ENCODE peak calls at places on chromosome 7, in eight cellular contexts. U, A, W, B, V, L, H and I are unnamed samples.

GRCh38 chr7:73519867-73520672 is 2.0 kb downstream of the BAZ1B start:
- DNase-seq in U (no peak), B (peak; percentile 33), W (no peak), L (no peak), V (peak; percentile 32), A (peak; percentile 23), H (peak; percentile 13), I (no peak)

GRCh38 chr7:109059089-109059488 is 489.4 kb downstream of the DNAJB9 start:
- DNase-seq in H (no peak), U (no peak), A (no peak), B (no peak), W (no peak), V (no peak), L (no peak), I (peak; percentile 51)

GRCh38 chr7:12708314-12708713 is 20.9 kb downstream of the ARL4A start:
- DNase-seq in L (no peak), W (no peak), V (no peak), H (no peak), A (no peak), B (no peak), U (no peak), I (no peak)

GRCh38 chr7:51054231-51054630 is 262.4 kb downstream of the COBL start:
- DNase-seq in H (no peak), L (no peak), A (no peak), U (no peak), W (no peak), B (no peak), V (no peak), I (no peak)

GRCh38 chr7:131106681-131107342 is 220.9 kb upstream of the MKLN1 start:
- DNase-seq in B (no peak), H (peak; percentile 60), U (peak; percentile 85), L (peak; percentile 55), V (peak; percentile 72), A (peak; percentile 60), W (peak; percentile 71), I (peak; percentile 79)

GRCh38 chr7:98399903-98400537 is 870 bp downstream of the BAIAP2L1 start:
- DNase-seq in L (peak; percentile 73), W (no peak), A (peak; percentile 49), V (no peak), H (peak; percentile 37), U (no peak), B (no peak), I (peak; percentile 55)

GRCh38 chr7:1095621-1096155 is 7.8 kb downstream of the GPER1 start:
- DNase-seq in B (no peak), H (no peak), U (no peak), V (no peak), W (peak; percentile 31), L (no peak), A (no peak), I (no peak)

GRCh38 chr7:70259497-70259896 is 661.2 kb downstream of the AUTS2 start:
- DNase-seq in L (no peak), V (no peak), U (no peak), B (no peak), A (no peak), W (no peak), H (no peak), I (no peak)

GRCh38 chr7:28835800-28836199 is 122.3 kb downstream of the TRIL start:
- DNase-seq in A (no peak), H (no peak), V (no peak), B (no peak), U (no peak), W (no peak), L (no peak), I (no peak)

GRCh38 chr7:1666251-1666778 is 3.8 kb upstream of the ELFN1 start:
- DNase-seq in L (peak; percentile 47), W (no peak), H (no peak), V (no peak), U (no peak), B (no peak), A (peak; percentile 51), I (peak; percentile 69)

GRCh38 chr7:130207642-130208041 is at the start of gene SSMEM1:
- DNase-seq in W (no peak), A (no peak), V (no peak), H (no peak), B (no peak), L (no peak), U (no peak), I (no peak)

GRCh38 chr7:100539436-100540006 is 518 bp downstream of the AGFG2 start:
- DNase-seq in L (peak; percentile 39), H (peak; percentile 43), A (no peak), V (no peak), U (no peak), B (no peak), W (no peak), I (peak; percentile 73)

GRCh38 chr7:134742688-134743350 is 36.6 kb upstream of the CALD1 start:
- DNase-seq in U (no peak), W (peak; percentile 48), L (no peak), V (peak; percentile 74), H (no peak), A (no peak), B (no peak), I (no peak)

GRCh38 chr7:134739362-134739761 is 40.1 kb upstream of the CALD1 start:
- DNase-seq in U (no peak), L (no peak), V (no peak), B (no peak), H (no peak), A (no peak), W (no peak), I (peak; percentile 3)

GRCh38 chr7:134737561-134738353 is 41.7 kb upstream of the CALD1 start:
- DNase-seq in B (no peak), U (no peak), L (no peak), A (no peak), W (no peak), H (no peak), V (no peak), I (peak; percentile 16)

GRCh38 chr7:134741901-134742635 is 37.4 kb upstream of the CALD1 start:
- DNase-seq in W (peak; percentile 25), H (no peak), L (peak; percentile 85), A (no peak), V (peak; percentile 23), B (no peak), U (no peak), I (peak; percentile 90)

DNA sequence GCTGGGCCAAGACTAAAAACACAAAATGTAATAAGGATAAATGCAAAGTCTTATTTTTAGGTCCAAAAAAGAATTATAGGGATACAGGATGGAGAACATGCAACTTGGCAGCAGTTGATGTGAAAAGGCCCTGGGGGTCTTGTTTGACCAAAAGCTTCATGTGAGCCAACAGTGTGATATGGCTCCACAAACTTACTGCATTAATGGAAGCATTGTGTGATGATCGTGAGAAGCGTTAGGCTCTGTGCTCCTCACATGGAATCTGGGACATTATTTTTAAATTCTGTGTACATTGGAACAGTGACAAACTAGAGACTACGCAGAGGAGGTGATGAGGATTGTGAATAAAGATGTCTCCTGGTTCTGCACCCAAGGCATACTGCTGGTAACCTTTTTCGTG is 39.1 kb upstream of the CALD1 start:
- DNase-seq in V (no peak), H (no peak), B (no peak), W (no peak), A (no peak), L (no peak), U (no peak), I (peak; percentile 11)
- H3K27ac ChIP-seq in V (no peak overlapping the region), H (no peak overlapping the region), B (no peak overlapping the region), W (no peak overlapping the region), A (no peak overlapping the region), L (no peak overlapping the region), U (no peak overlapping the region), I (no peak overlapping the region)

DNA sequence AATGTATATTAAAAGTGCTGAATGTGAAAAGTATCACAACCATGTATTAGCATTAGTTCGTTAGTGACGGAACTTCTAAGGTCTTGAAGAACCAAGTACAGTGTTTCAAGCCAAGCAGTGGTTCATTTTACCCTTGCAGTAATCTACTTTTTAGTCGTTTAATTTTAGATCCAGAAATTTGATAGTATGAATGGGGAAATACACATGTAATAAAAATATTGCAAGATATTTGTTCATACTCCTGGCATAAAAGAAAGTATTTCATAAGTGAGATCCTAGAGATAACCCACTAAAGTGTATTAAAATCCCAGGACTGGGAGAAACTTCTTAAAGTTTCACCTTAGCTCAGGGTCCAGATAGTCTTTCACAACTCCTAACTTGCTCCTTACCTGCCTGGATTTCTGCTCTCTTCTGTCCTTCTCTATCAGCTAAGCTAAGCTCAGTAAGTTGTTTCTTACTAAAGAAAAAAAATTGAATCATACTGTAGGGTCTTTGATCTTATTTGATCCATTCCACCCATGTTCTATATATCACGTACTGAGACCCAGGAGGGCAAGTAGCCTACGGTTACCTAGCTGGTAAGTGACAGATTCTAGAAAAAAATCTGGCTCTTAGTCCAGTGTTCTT is 1.5 kb downstream of the BCAP29 start:
- DNase-seq in L (no peak), V (no peak), A (no peak), H (no peak), U (no peak), B (no peak), W (no peak), I (no peak)
- H3K4me3 ChIP-seq in L (no peak overlapping the region), V (peak overlapping the region; percentile 81), A (peak overlapping the region; percentile 71), H (no peak overlapping the region), U (no peak overlapping the region), B (peak overlapping the region; percentile 87), W (peak overlapping the region; percentile 75), I (peak overlapping the region; percentile 94)

GRCh38 chr7:27189560-27190283 is 4.7 kb upstream of the HOXA11 start:
- DNase-seq in H (no peak), V (no peak), W (no peak), A (no peak), L (no peak), B (no peak), U (no peak), I (peak; percentile 54)

GRCh38 chr7:27187702-27188665 is 3.0 kb upstream of the HOXA11 start:
- DNase-seq in U (no peak), H (no peak), W (no peak), V (no peak), B (no peak), A (no peak), L (peak; percentile 72), I (peak; percentile 81)

GRCh38 chr7:27190284-27190748 is 5.3 kb upstream of the HOXA11 start:
- DNase-seq in A (no peak), B (no peak), W (no peak), H (no peak), L (no peak), V (no peak), U (no peak), I (peak; percentile 20)

GRCh38 chr7:27187158-27187701 is 2.2 kb upstream of the HOXA11 start:
- DNase-seq in W (no peak), U (no peak), B (no peak), H (no peak), A (no peak), L (no peak), V (no peak), I (no peak)

GRCh38 chr7:27188666-27189559 is 3.9 kb upstream of the HOXA11 start:
- DNase-seq in U (peak; percentile 60), L (peak; percentile 71), H (no peak), V (no peak), A (no peak), B (no peak), W (no peak), I (peak; percentile 82)
- H3K4me1 ChIP-seq in U (peaks cover 59% of the 10 kb centered on the region), L (peaks cover 71% of the 10 kb centered on the region), H (peaks cover 17% of the 10 kb centered on the region), V (peaks cover 4% of the 10 kb centered on the region), A (peaks cover 8% of the 10 kb centered on the region), B (peaks cover 25% of the 10 kb centered on the region), W (peaks cover 38% of the 10 kb centered on the region), I (peaks cover 6% of the 10 kb centered on the region)

DNA sequence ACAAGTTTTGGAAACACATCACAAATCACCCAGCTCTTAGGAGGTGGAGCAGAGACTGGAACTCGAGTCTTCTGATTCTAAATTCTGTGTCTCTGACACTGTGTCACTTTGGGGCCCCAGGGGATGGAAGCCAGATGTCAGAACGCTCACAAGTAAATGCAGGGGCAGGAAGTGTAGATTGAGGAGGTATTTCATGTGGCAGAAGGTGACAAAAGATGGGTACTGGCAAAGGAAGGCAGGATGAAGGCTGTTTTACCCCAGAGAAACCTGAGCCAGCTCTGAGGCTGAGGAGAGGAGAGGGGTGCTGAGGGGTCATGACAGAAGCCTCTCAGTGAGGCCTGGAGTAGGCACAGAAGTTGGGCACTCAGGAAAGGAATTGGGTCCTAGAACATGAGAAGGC is 6.0 kb upstream of the PURB start:
- DNase-seq in A (no peak), L (no peak), V (no peak), U (peak; percentile 66), H (no peak), B (no peak), W (no peak), I (no peak)
- H3K27ac ChIP-seq in A (no peak overlapping the region), L (no peak overlapping the region), V (no peak overlapping the region), U (peak overlapping the region; percentile 71), H (no peak overlapping the region), B (no peak overlapping the region), W (no peak overlapping the region), I (no peak overlapping the region)